ENCODE peak calls at places on chromosomes 13 and 19, in six cellular contexts. I is HepG2, P is GM12878, W is K562, H is HCT116, D is H1. M is an unnamed sample.

GRCh38 chr13:80340643-80341097 is 256 bp downstream of the SPRY2 start:
- DNase-seq in I (peak; percentile 18), P (no peak), W (no peak), H (no peak), D (no peak), M (no peak)

GRCh38 chr19:11963566-11964355 is 1.1 kb upstream of the ZNF763 start:
- DNase-seq in I (peak; percentile 56), P (peak; percentile 31), W (peak; percentile 52), H (no peak), D (peak; percentile 57), M (peak; percentile 71)

GRCh38 chr19:44848805-44849457 is 2.8 kb downstream of the NECTIN2 start:
- DNase-seq in I (no peak), P (no peak), W (no peak), H (no peak), D (no peak), M (no peak)

GRCh38 chr19:44855606-44856005 is 9.5 kb downstream of the NECTIN2 start:
- DNase-seq in I (no peak), P (no peak), W (no peak), H (no peak), D (no peak), M (no peak)

GRCh38 chr19:18488838-18489626 is 32.8 kb downstream of the ELL start:
- DNase-seq in I (peak; percentile 50), P (no peak), W (peak; percentile 65), H (no peak), D (no peak), M (no peak)

GRCh38 chr13:93726173-93727019 is 499.8 kb downstream of the GPC6 start:
- DNase-seq in I (no peak), P (no peak), W (no peak), H (no peak), D (no peak), M (peak; percentile 6)

GRCh38 chr13:51894239-51894638 is 32.5 kb downstream of the CCDC70 start:
- DNase-seq in I (no peak), P (no peak), W (peak; percentile 19), H (no peak), D (no peak), M (no peak)

GRCh38 chr13:36251528-36251927 is 37.2 kb upstream of the SOHLH2 start:
- DNase-seq in I (no peak), P (no peak), W (peak; percentile 4), H (no peak), D (no peak), M (no peak)

GRCh38 chr13:43785681-43786471 is 896 bp downstream of the ENOX1 start:
- DNase-seq in I (no peak), P (no peak), W (no peak), H (no peak), D (no peak), M (no peak)

GRCh38 chr19:40312533-40312932 is 27.4 kb upstream of the AKT2 start:
- DNase-seq in I (no peak), P (no peak), W (no peak), H (no peak), D (no peak), M (no peak)

GRCh38 chr13:46486270-46486669 is 66.7 kb upstream of the LRCH1 start:
- DNase-seq in I (no peak), P (no peak), W (no peak), H (no peak), D (no peak), M (no peak)

GRCh38 chr13:22801402-22802003 is 379.3 kb upstream of the SGCG start:
- DNase-seq in I (peak; percentile 23), P (no peak), W (no peak), H (no peak), D (no peak), M (no peak)

GRCh38 chr13:49086711-49087110 is 111.0 kb downstream of the FNDC3A start:
- DNase-seq in I (no peak), P (no peak), W (no peak), H (peak; percentile 6), D (no peak), M (no peak)

GRCh38 chr13:39462906-39463305 is 140.1 kb downstream of the LHFPL6 start:
- DNase-seq in I (no peak), P (no peak), W (no peak), H (no peak), D (no peak), M (no peak)

GRCh38 chr13:93248627-93249047 is 22.0 kb downstream of the GPC6 start:
- DNase-seq in I (peak; percentile 92), P (no peak), W (peak; percentile 55), H (no peak), D (no peak), M (no peak)

GRCh38 chr19:35879770-35880317 is 11.5 kb downstream of the APLP1 start:
- DNase-seq in I (peak; percentile 73), P (no peak), W (peak; percentile 91), H (peak; percentile 75), D (peak; percentile 64), M (peak; percentile 69)

GRCh38 chr13:44523176-44524017 is 52.7 kb downstream of the TSC22D1 start:
- DNase-seq in I (peak; percentile 67), P (peak; percentile 7), W (peak; percentile 5), H (peak; percentile 32), D (no peak), M (no peak)

GRCh38 chr19:44660081-44660480 is 11.2 kb upstream of the CEACAM19 start:
- DNase-seq in I (no peak), P (no peak), W (no peak), H (no peak), D (no peak), M (no peak)

GRCh38 chr19:44303976-44304568 is 753 bp downstream of the ZNF235 start:
- DNase-seq in I (no peak), P (no peak), W (peak; percentile 20), H (no peak), D (no peak), M (no peak)

GRCh38 chr13:67518785-67519184 is 288.6 kb upstream of the PCDH9 start:
- DNase-seq in I (no peak), P (no peak), W (no peak), H (no peak), D (no peak), M (peak; percentile 22)

GRCh38 chr13:76853481-76853880 is 32.7 kb downstream of the KCTD12 start:
- DNase-seq in I (no peak), P (no peak), W (no peak), H (no peak), D (no peak), M (no peak)

GRCh38 chr13:113653264-113654174 is 4.5 kb downstream of the ATP4B start:
- DNase-seq in I (no peak), P (no peak), W (no peak), H (no peak), D (no peak), M (no peak)

GRCh38 chr19:14089662-14090508 is 666 bp downstream of the SAMD1 start:
- DNase-seq in I (no peak), P (no peak), W (peak; percentile 70), H (no peak), D (no peak), M (no peak)

GRCh38 chr13:91643394-91643793 is 245.0 kb downstream of the GPC5 start:
- DNase-seq in I (no peak), P (no peak), W (no peak), H (no peak), D (no peak), M (no peak)

GRCh38 chr13:114010401-114011101 is 36.7 kb upstream of the C13orf46 start:
- DNase-seq in I (no peak), P (no peak), W (no peak), H (no peak), D (no peak), M (no peak)

GRCh38 chr19:39082745-39083598 is 1.2 kb upstream of the ACP7 start:
- DNase-seq in I (no peak), P (no peak), W (no peak), H (no peak), D (no peak), M (no peak)
- H3K4me3 ChIP-seq in I (no peak overlapping the region), P (no peak overlapping the region), W (no peak overlapping the region), H (peak overlapping the region; percentile 61), D (peak overlapping the region; percentile 63), M (no peak overlapping the region)

GRCh38 chr19:858868-859843 is at the start of gene CFD:
- DNase-seq in I (no peak), P (no peak), W (peak; percentile 45), H (no peak), D (no peak), M (no peak)
- H3K9ac ChIP-seq in I (peak within 1 kb of the TSS; percentile 59), P (no peak within 1 kb of the TSS), W (peak within 1 kb of the TSS; percentile 73), H (peak within 1 kb of the TSS; percentile 83), D (no peak within 1 kb of the TSS), M (peak within 1 kb of the TSS; percentile 82)

GRCh38 chr13:60012503-60012902 is 151.2 kb downstream of the DIAPH3 start:
- DNase-seq in I (no peak), P (no peak), W (no peak), H (no peak), D (no peak), M (no peak)
- TF ChIP-seq ZNF274 in I (no peak), P (no peak), W (no peak), H (no peak), D (no peak), M (no peak)

DNA sequence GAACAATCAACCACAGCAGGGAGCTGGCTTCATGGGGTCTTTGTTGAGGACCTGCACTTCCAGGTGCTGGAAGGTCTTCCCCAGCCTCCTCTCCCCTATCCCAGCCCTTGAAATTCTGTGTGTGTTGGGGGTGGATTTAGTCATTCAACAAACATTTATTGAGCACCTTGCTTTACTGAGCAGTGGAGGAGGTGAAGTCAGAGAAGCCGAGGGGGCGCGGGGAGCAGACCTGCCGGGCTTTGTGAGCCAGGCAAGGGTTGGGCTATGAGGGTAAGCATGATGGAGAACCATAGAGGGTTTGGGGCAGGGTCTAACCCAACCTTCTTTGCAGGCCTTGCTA is 3.5 kb upstream of the C19orf85 start:
- DNase-seq in I (no peak), P (no peak), W (no peak), H (no peak), D (no peak), M (no peak)
- H3K4me3 ChIP-seq in I (no peak overlapping the region), P (no peak overlapping the region), W (no peak overlapping the region), H (no peak overlapping the region), D (no peak overlapping the region), M (no peak overlapping the region)

DNA sequence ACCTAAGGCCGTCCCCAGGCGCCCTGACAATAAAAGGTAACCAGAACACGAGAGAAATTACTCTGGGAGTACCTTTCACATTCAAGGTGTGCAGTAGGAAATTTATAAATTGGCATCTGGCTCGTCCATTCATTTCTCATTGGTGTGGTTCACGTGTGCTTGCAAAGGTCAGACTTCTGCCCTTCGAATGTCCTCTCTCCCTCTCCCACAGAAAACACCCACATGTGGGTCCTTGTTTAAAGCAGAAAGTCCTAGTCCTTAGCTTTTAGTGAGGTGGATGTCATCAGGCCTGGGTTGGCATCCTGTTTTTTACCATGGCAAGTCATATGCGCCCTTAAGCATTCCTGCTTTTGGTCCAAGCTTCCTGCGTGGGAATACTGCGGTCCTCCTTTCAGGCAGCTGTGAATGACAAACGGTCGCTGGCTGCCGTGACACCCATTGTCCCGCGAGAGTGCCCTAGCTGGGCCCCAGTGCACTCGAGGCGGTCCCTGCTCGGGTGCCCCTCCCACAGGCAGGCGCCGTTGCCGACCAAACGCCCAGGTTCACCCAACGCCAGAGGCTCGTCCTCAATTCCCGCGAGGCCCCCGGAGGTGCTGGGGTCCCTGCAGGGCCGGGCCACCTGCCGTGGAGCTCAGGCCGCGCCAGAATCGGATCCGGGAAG is at the start of gene NUDT19:
- DNase-seq in I (peak; percentile 78), P (peak; percentile 62), W (peak; percentile 85), H (peak; percentile 75), D (no peak), M (no peak)
- H3K9ac ChIP-seq in I (peak within 1 kb of the TSS; percentile 79), P (peak within 1 kb of the TSS; percentile 78), W (peak within 1 kb of the TSS; percentile 89), H (peak within 1 kb of the TSS; percentile 92), D (no peak within 1 kb of the TSS), M (peak within 1 kb of the TSS; percentile 86)

GRCh38 chr13:75145926-75146325 is 336.0 kb downstream of the TBC1D4 start:
- DNase-seq in I (no peak), P (no peak), W (no peak), H (no peak), D (no peak), M (no peak)
- TF ChIP-seq ZNF274 in I (no peak), P (no peak), W (no peak), H (no peak), D (no peak), M (no peak)

GRCh38 chr13:110396476-110396875 is 89.4 kb downstream of the COL4A2 start:
- DNase-seq in I (no peak), P (no peak), W (no peak), H (no peak), D (no peak), M (no peak)
- H3K4me3 ChIP-seq in I (no peak overlapping the region), P (no peak overlapping the region), W (no peak overlapping the region), H (no peak overlapping the region), D (no peak overlapping the region), M (no peak overlapping the region)

M was measured in NT2/D1.